ENCODE peak calls at places on chromosomes 12 and 14, in seven cellular contexts. One of them, this sample, is unnamed.

GRCh38 chr12:105641742-105642141 is 311.3 kb downstream of the C12orf75 start:
- DNase-seq in IMR-90: peak
- DNase-seq in stomach: no peak
- DNase-seq in adrenal gland: no peak
- DNase-seq in HepG2: no peak
- DNase-seq in body of pancreas: no peak
- DNase-seq in uterus: no peak
- DNase-seq in this sample: no peak

GRCh38 chr14:52949711-52950409 is 990 bp downstream of the FERMT2 start:
- DNase-seq in uterus: no peak
- DNase-seq in stomach: no peak
- DNase-seq in IMR-90: peak
- DNase-seq in adrenal gland: no peak
- DNase-seq in HepG2: peak
- DNase-seq in body of pancreas: peak
- DNase-seq in this sample: no peak

GRCh38 chr12:43501705-43502104 is 50.3 kb downstream of the ADAMTS20 start:
- DNase-seq in IMR-90: peak
- DNase-seq in adrenal gland: no peak
- DNase-seq in body of pancreas: no peak
- DNase-seq in stomach: no peak
- DNase-seq in uterus: no peak
- DNase-seq in HepG2: peak
- DNase-seq in this sample: no peak

GRCh38 chr12:57712671-57713070 is 18.7 kb downstream of the OS9 start:
- DNase-seq in IMR-90: no peak
- DNase-seq in HepG2: no peak
- DNase-seq in uterus: no peak
- DNase-seq in stomach: no peak
- DNase-seq in body of pancreas: no peak
- DNase-seq in adrenal gland: no peak
- DNase-seq in this sample: no peak

GRCh38 chr12:107590369-107591094 is 95.1 kb upstream of the PWP1 start:
- DNase-seq in uterus: no peak
- DNase-seq in HepG2: no peak
- DNase-seq in stomach: no peak
- DNase-seq in adrenal gland: no peak
- DNase-seq in body of pancreas: no peak
- DNase-seq in IMR-90: no peak
- DNase-seq in this sample: no peak

GRCh38 chr12:122127839-122128238 is 46.2 kb downstream of the IL31 start:
- DNase-seq in body of pancreas: no peak
- DNase-seq in adrenal gland: no peak
- DNase-seq in uterus: no peak
- DNase-seq in stomach: no peak
- DNase-seq in HepG2: no peak
- DNase-seq in IMR-90: no peak
- DNase-seq in this sample: no peak

GRCh38 chr14:91414475-91415342 is 2.9 kb downstream of the CCDC88C start:
- DNase-seq in stomach: no peak
- DNase-seq in uterus: no peak
- DNase-seq in adrenal gland: no peak
- DNase-seq in body of pancreas: no peak
- DNase-seq in HepG2: no peak
- DNase-seq in IMR-90: no peak
- DNase-seq in this sample: no peak

GRCh38 chr12:131570596-131570995 is 140.3 kb upstream of the SFSWAP start:
- DNase-seq in adrenal gland: no peak
- DNase-seq in stomach: no peak
- DNase-seq in body of pancreas: no peak
- DNase-seq in uterus: no peak
- DNase-seq in HepG2: no peak
- DNase-seq in IMR-90: no peak
- DNase-seq in this sample: no peak

GRCh38 chr14:92553456-92553855 is 39.9 kb downstream of the RIN3 start:
- DNase-seq in IMR-90: peak
- DNase-seq in adrenal gland: peak
- DNase-seq in uterus: peak
- DNase-seq in body of pancreas: no peak
- DNase-seq in stomach: no peak
- DNase-seq in HepG2: no peak
- DNase-seq in this sample: peak

GRCh38 chr12:26195250-26195640 is at the start of gene SSPN:
- DNase-seq in body of pancreas: peak
- DNase-seq in HepG2: no peak
- DNase-seq in stomach: peak
- DNase-seq in adrenal gland: peak
- DNase-seq in IMR-90: peak
- DNase-seq in uterus: peak
- DNase-seq in this sample: peak

GRCh38 chr12:68263366-68263765 is 10.0 kb upstream of the IL22 start:
- DNase-seq in adrenal gland: no peak
- DNase-seq in body of pancreas: no peak
- DNase-seq in stomach: no peak
- DNase-seq in uterus: no peak
- DNase-seq in HepG2: no peak
- DNase-seq in IMR-90: peak
- DNase-seq in this sample: no peak

GRCh38 chr14:92963301-92964123 is 40.6 kb downstream of the CHGA start:
- DNase-seq in adrenal gland: no peak
- DNase-seq in IMR-90: no peak
- DNase-seq in body of pancreas: no peak
- DNase-seq in uterus: peak
- DNase-seq in HepG2: peak
- DNase-seq in stomach: no peak
- DNase-seq in this sample: no peak

GRCh38 chr14:35776823-35777222 is 32.3 kb downstream of the RALGAPA1 start:
- DNase-seq in HepG2: no peak
- DNase-seq in uterus: no peak
- DNase-seq in stomach: no peak
- DNase-seq in IMR-90: no peak
- DNase-seq in body of pancreas: no peak
- DNase-seq in adrenal gland: no peak
- DNase-seq in this sample: no peak

GRCh38 chr12:83168756-83169155 is 482.1 kb downstream of the TMTC2 start:
- DNase-seq in uterus: no peak
- DNase-seq in HepG2: no peak
- DNase-seq in IMR-90: no peak
- DNase-seq in adrenal gland: no peak
- DNase-seq in stomach: no peak
- DNase-seq in body of pancreas: no peak
- DNase-seq in this sample: no peak

GRCh38 chr14:85471744-85472143 is 58.2 kb upstream of the FLRT2 start:
- DNase-seq in uterus: peak
- DNase-seq in HepG2: peak
- DNase-seq in IMR-90: peak
- DNase-seq in stomach: no peak
- DNase-seq in body of pancreas: peak
- DNase-seq in adrenal gland: peak
- DNase-seq in this sample: peak

GRCh38 chr12:102197789-102198188 is at the start of gene PMCH:
- DNase-seq in IMR-90: peak
- DNase-seq in HepG2: no peak
- DNase-seq in body of pancreas: no peak
- DNase-seq in uterus: no peak
- DNase-seq in stomach: no peak
- DNase-seq in adrenal gland: no peak
- DNase-seq in this sample: no peak

GRCh38 chr12:109738878-109739665 is 25.4 kb downstream of the FAM222A start:
- DNase-seq in stomach: peak
- DNase-seq in adrenal gland: peak
- DNase-seq in HepG2: no peak
- DNase-seq in uterus: no peak
- DNase-seq in IMR-90: peak
- DNase-seq in body of pancreas: no peak
- DNase-seq in this sample: no peak

GRCh38 chr14:103801459-103801858 is 45.9 kb downstream of the PPP1R13B start:
- DNase-seq in uterus: no peak
- DNase-seq in HepG2: peak
- DNase-seq in adrenal gland: no peak
- DNase-seq in IMR-90: peak
- DNase-seq in stomach: no peak
- DNase-seq in body of pancreas: no peak
- DNase-seq in this sample: no peak

GRCh38 chr14:51783765-51784164 is 76.6 kb upstream of the GNG2 start:
- DNase-seq in IMR-90: peak
- DNase-seq in body of pancreas: no peak
- DNase-seq in uterus: no peak
- DNase-seq in adrenal gland: no peak
- DNase-seq in stomach: no peak
- DNase-seq in HepG2: no peak
- DNase-seq in this sample: no peak

GRCh38 chr12:71810905-71811304 is 28.7 kb upstream of the TBC1D15 start:
- DNase-seq in uterus: no peak
- DNase-seq in HepG2: no peak
- DNase-seq in body of pancreas: no peak
- DNase-seq in stomach: no peak
- DNase-seq in IMR-90: no peak
- DNase-seq in adrenal gland: no peak
- DNase-seq in this sample: no peak

GRCh38 chr12:120590741-120591407 is 9.7 kb upstream of the POP5 start:
- DNase-seq in IMR-90: no peak
- DNase-seq in HepG2: peak
- DNase-seq in uterus: no peak
- DNase-seq in adrenal gland: no peak
- DNase-seq in stomach: peak
- DNase-seq in body of pancreas: no peak
- DNase-seq in this sample: no peak

GRCh38 chr14:52551696-52552062 is 626 bp downstream of the TXNDC16 start:
- DNase-seq in stomach: no peak
- DNase-seq in body of pancreas: peak
- DNase-seq in adrenal gland: no peak
- DNase-seq in IMR-90: peak
- DNase-seq in uterus: no peak
- DNase-seq in HepG2: peak
- DNase-seq in this sample: peak

GRCh38 chr12:50006266-50006665 is 19.0 kb downstream of the RACGAP1 start:
- DNase-seq in stomach: no peak
- DNase-seq in uterus: no peak
- DNase-seq in HepG2: no peak
- DNase-seq in IMR-90: no peak
- DNase-seq in adrenal gland: no peak
- DNase-seq in body of pancreas: no peak
- DNase-seq in this sample: no peak

GRCh38 chr12:95574799-95575452 is 23.6 kb upstream of the USP44 start:
- DNase-seq in HepG2: peak
- DNase-seq in adrenal gland: no peak
- DNase-seq in IMR-90: peak
- DNase-seq in uterus: no peak
- DNase-seq in stomach: no peak
- DNase-seq in body of pancreas: no peak
- DNase-seq in this sample: peak

GRCh38 chr14:58055497-58055896 is 96.5 kb downstream of the ARMH4 start:
- DNase-seq in uterus: no peak
- DNase-seq in stomach: no peak
- DNase-seq in IMR-90: no peak
- DNase-seq in adrenal gland: no peak
- DNase-seq in HepG2: no peak
- DNase-seq in body of pancreas: no peak
- DNase-seq in this sample: no peak

GRCh38 chr12:123726244-123726643 is 14.1 kb downstream of the ATP6V0A2 start:
- DNase-seq in stomach: no peak
- DNase-seq in IMR-90: no peak
- DNase-seq in body of pancreas: no peak
- DNase-seq in uterus: no peak
- DNase-seq in adrenal gland: no peak
- DNase-seq in HepG2: no peak
- DNase-seq in this sample: no peak

GRCh38 chr12:110689002-110689600 is at the start of gene HVCN1:
- DNase-seq in uterus: peak
- DNase-seq in adrenal gland: no peak
- DNase-seq in IMR-90: no peak
- DNase-seq in HepG2: no peak
- DNase-seq in stomach: peak
- DNase-seq in body of pancreas: peak
- DNase-seq in this sample: no peak

GRCh38 chr12:98515368-98516183 is at the start of gene TMPO:
- DNase-seq in uterus: peak
- DNase-seq in HepG2: peak
- DNase-seq in stomach: peak
- DNase-seq in IMR-90: peak
- DNase-seq in body of pancreas: peak
- DNase-seq in adrenal gland: peak
- DNase-seq in this sample: peak
- TF ChIP-seq POLR2A in uterus: peak
- TF ChIP-seq POLR2A in HepG2: peak
- TF ChIP-seq POLR2A in stomach: no peak
- TF ChIP-seq POLR2A in IMR-90: no peak
- TF ChIP-seq POLR2A in body of pancreas: peak
- TF ChIP-seq POLR2A in adrenal gland: peak
- TF ChIP-seq POLR2A in this sample: peak

GRCh38 chr14:67674480-67675218 is at the start of gene VTI1B:
- DNase-seq in HepG2: peak
- DNase-seq in IMR-90: peak
- DNase-seq in stomach: peak
- DNase-seq in uterus: peak
- DNase-seq in body of pancreas: peak
- DNase-seq in adrenal gland: peak
- DNase-seq in this sample: peak
- TF ChIP-seq POLR2A in HepG2: peak
- TF ChIP-seq POLR2A in IMR-90: peak
- TF ChIP-seq POLR2A in stomach: no peak
- TF ChIP-seq POLR2A in uterus: peak
- TF ChIP-seq POLR2A in body of pancreas: peak
- TF ChIP-seq POLR2A in adrenal gland: peak
- TF ChIP-seq POLR2A in this sample: peak

GRCh38 chr12:24561411-24561871 is 387.5 kb downstream of the BCAT1 start:
- DNase-seq in stomach: no peak
- DNase-seq in uterus: no peak
- DNase-seq in HepG2: no peak
- DNase-seq in body of pancreas: no peak
- DNase-seq in adrenal gland: no peak
- DNase-seq in IMR-90: peak
- DNase-seq in this sample: no peak
- TF ChIP-seq POLR2A in stomach: no peak
- TF ChIP-seq POLR2A in uterus: no peak
- TF ChIP-seq POLR2A in HepG2: no peak
- TF ChIP-seq POLR2A in body of pancreas: no peak
- TF ChIP-seq POLR2A in adrenal gland: no peak
- TF ChIP-seq POLR2A in IMR-90: no peak
- TF ChIP-seq POLR2A in this sample: no peak

DNA sequence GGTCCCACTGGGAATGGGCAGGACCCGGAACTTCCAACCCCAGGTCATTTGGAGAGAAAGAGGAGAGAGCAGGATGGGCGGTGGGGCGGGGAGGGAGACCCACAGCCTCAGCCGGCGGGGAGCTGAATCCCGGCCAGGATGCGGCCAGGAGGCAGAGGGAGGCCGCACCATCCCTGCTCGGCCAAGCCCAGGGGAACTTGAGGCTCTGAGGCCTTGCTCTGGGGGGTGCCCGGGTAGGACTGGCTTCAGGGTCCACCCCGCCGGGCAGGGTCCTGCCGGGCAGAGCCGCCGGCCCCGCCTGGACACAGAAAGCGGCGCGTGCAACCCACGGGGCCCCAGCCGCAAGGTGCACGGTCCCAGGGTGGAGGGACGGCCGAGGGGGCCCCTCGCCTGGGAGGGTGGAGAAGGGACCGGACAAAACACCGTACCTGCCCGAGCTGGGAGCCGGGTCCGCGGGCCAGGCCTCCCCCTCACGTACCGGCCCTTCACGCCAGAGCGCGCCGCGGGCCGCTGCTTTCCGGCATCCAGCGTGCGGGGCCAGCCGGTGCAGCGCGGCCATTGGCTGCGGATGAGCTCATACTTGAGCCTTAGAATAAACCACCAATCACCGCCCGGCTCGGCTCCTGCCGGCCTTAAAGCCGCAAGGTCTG is at the start of gene RPS6KL1:
- DNase-seq in body of pancreas: peak
- DNase-seq in stomach: peak
- DNase-seq in HepG2: peak
- DNase-seq in uterus: peak
- DNase-seq in adrenal gland: peak
- DNase-seq in IMR-90: peak
- DNase-seq in this sample: peak
- TF ChIP-seq POLR2A in body of pancreas: peak
- TF ChIP-seq POLR2A in stomach: no peak
- TF ChIP-seq POLR2A in HepG2: peak
- TF ChIP-seq POLR2A in uterus: no peak
- TF ChIP-seq POLR2A in adrenal gland: no peak
- TF ChIP-seq POLR2A in IMR-90: no peak
- TF ChIP-seq POLR2A in this sample: peak